ENCODE peak calls at places on chromosomes 16 and 17, in four cellular contexts. G is K562, O is HCT116, W is HepG2. P is an unnamed sample. For H3K4me1, the result is how much of the 10 kb centered on the place peaks cover.

GRCh38 chr16:67384778-67385510 is 8.4 kb downstream of the TPPP3 start:
- DNase-seq in G (no peak), O (no peak), W (no peak), P (no peak)

GRCh38 chr16:8949536-8950418 is 13.9 kb downstream of the USP7 start:
- DNase-seq in G (no peak), O (no peak), W (no peak), P (no peak)

GRCh38 chr17:62860962-62861873 is 53.1 kb upstream of the MARCHF10 start:
- DNase-seq in G (no peak), O (no peak), W (no peak), P (no peak)

GRCh38 chr17:33152793-33153192 is 140.3 kb downstream of the ASIC2 start:
- DNase-seq in G (no peak), O (no peak), W (no peak), P (no peak)

GRCh38 chr17:79918581-79919163 is 79.4 kb upstream of the CBX4 start:
- DNase-seq in G (no peak), O (no peak), W (no peak), P (no peak)

GRCh38 chr17:65156185-65156834 is 19.1 kb downstream of the RGS9 start:
- DNase-seq in G (no peak), O (no peak), W (no peak), P (no peak)

GRCh38 chr17:40548491-40548981 is 16.7 kb downstream of the CCR7 start:
- DNase-seq in G (no peak), O (no peak), W (no peak), P (no peak)

GRCh38 chr16:77148121-77148520 is 42.9 kb upstream of the MON1B start:
- DNase-seq in G (no peak), O (no peak), W (no peak), P (no peak)

GRCh38 chr16:72092832-72093447 is 480 bp downstream of the TXNL4B start:
- DNase-seq in G (peak), O (no peak), W (peak), P (no peak)

GRCh38 chr16:30585022-30585399 is 486 bp downstream of the ZNF785 start:
- DNase-seq in G (peak), O (no peak), W (no peak), P (no peak)

GRCh38 chr17:58329808-58330543 is 1.4 kb upstream of the TSPOAP1 start:
- DNase-seq in G (no peak), O (no peak), W (no peak), P (no peak)

GRCh38 chr17:62767997-62768396 is 40.1 kb downstream of the MARCHF10 start:
- DNase-seq in G (no peak), O (no peak), W (no peak), P (no peak)

GRCh38 chr17:28643979-28644781 is 778 bp downstream of the BLTP2 start:
- DNase-seq in G (peak), O (peak), W (peak), P (no peak)

GRCh38 chr16:401468-402348 is at the start of gene DECR2:
- DNase-seq in G (peak), O (no peak), W (peak), P (no peak)

GRCh38 chr17:6047966-6048365 is 22.2 kb upstream of the WSCD1 start:
- DNase-seq in G (no peak), O (no peak), W (no peak), P (no peak)

GRCh38 chr17:28466521-28467048 is 6.9 kb upstream of the SLC13A2 start:
- DNase-seq in G (peak), O (no peak), W (no peak), P (no peak)

GRCh38 chr16:6247150-6247549 is 1085.5 kb upstream of the RBFOX1 start:
- DNase-seq in G (no peak), O (no peak), W (no peak), P (no peak)

GRCh38 chr16:72846594-72846993 is 201.3 kb downstream of the ZFHX3 start:
- DNase-seq in G (no peak), O (no peak), W (no peak), P (no peak)

GRCh38 chr17:43216369-43216761 is 4.7 kb downstream of the TMEM106A start:
- DNase-seq in G (no peak), O (no peak), W (no peak), P (no peak)

GRCh38 chr17:43217614-43218087 is 6.0 kb downstream of the TMEM106A start:
- DNase-seq in G (no peak), O (no peak), W (no peak), P (no peak)

GRCh38 chr17:43219001-43219400 is 7.3 kb downstream of the TMEM106A start:
- DNase-seq in G (no peak), O (no peak), W (no peak), P (no peak)

GRCh38 chr17:43215341-43215740 is 3.7 kb downstream of the TMEM106A start:
- DNase-seq in G (no peak), O (no peak), W (no peak), P (no peak)

DNA sequence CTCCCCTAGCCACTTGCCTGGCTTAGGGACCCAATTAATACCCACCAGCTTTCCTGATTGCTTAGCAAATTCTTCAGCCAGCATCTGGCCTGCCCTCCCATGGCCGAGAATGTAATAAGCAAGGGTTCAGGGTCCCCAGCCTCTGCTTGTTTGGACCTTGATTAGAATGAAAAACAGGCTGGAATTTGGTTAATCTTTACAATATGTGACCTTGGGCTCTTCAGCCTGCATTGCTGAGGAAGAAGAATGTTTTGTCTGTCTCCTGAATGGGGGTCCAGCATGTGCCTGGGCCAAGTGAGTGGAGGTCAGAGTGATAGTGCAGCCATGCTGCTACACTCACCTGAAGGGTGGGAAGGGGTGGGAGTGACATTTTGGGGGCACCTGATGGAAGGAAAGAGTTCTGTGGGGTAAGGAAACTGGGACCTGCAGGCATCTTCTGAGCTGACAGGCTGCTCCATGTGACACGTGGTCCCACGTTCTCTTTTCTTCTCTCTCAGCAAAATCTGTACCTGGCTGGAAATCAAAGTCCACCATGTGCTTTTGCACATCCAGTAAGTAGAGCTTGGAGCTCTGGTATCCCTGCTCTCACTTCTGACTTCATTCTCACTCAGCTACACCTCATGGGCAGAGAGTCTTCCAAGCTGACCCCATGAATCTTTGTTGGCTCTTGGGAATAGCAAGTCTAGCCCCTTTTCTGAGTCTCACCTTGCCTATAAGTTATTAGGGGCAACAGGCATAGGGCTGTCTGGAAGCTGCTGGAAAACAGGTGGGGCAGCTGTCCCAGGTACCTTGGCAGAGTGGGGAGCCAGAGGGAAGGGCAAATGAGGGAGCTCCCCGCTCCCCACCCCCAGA is 5.3 kb downstream of the TMEM106A start:
- DNase-seq in G (no peak), O (no peak), W (peak), P (no peak)
- H3K4me1 ChIP-seq in G (under half), O (under half), W (half or more), P (under half)

GRCh38 chr17:72397223-72397667 is 276.4 kb downstream of the SOX9 start:
- DNase-seq in G (no peak), O (no peak), W (peak), P (no peak)
- TF ChIP-seq TCF7L2 in G (no peak), O (no peak), W (no peak), P (no peak)

GRCh38 chr16:54050281-54051210 is 236.0 kb downstream of the IRX3 start:
- DNase-seq in G (no peak), O (no peak), W (no peak), P (no peak)

GRCh38 chr16:54048994-54049929 is 237.3 kb downstream of the IRX3 start:
- DNase-seq in G (no peak), O (no peak), W (no peak), P (no peak)

GRCh38 chr16:54052271-54052670 is 234.3 kb downstream of the IRX3 start:
- DNase-seq in G (no peak), O (no peak), W (no peak), P (no peak)

GRCh38 chr16:54054237-54054780 is 232.3 kb downstream of the IRX3 start:
- DNase-seq in G (no peak), O (no peak), W (no peak), P (no peak)

DNA sequence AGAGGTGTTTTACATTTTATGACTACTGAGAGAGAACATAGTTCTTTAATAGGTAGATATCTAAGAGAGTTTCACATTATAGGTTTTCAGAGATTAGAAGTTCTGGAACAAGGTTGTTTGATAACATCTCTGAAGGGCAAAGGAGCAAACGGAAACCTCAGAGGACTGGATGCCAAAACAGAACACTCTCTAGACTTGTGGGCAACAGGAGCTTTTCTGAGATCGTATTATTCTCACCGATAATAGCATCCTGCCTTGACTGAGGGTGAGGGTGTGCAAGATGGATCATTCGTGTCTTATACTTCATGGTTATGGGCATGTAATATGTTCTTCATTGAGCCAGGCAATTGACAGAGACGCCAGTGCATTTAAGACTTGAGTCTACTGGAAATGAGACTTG is 234.8 kb downstream of the IRX3 start:
- DNase-seq in G (no peak), O (no peak), W (no peak), P (no peak)
- H3K4me1 ChIP-seq in G (under half), O (under half), W (under half), P (under half)

DNA sequence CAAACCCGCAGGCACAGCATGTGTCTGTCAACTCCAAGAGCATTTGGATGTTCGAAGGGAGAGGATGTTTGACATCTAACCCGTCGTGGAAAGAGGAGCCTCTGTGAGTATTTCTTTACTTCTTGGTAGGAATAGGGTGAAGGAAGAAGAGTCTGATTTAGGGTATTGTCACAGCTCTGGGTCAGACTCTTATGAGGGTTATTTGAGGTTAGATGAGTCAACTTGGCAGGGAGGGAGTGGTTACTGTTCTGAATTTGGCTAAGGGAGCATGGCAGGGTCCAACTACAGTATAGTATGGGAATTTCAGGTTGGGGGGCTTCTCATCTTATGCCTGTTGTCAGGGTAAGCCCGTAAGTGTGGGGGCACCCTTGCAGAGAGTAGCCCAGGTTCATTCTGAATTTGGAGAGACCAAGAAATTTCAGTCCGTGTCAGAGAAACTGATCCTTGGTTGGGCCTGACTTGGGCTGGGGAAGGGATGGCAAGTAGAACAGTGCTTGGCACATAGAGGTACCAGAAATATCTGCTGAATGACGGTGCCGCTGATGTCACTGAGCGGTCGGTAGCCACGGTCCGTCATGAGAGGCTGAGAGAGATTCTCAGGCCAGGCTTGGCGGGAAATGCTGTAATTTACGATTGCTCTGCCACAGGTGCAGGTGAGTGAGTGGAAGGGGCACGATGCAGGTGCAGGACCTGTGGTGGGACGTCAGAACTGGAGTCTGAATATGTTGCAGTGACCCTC is 43.2 kb downstream of the MYH3 start:
- DNase-seq in G (no peak), O (no peak), W (no peak), P (no peak)
- TF ChIP-seq TCF7L2 in G (no peak), O (no peak), W (no peak), P (no peak)

GRCh38 chr16:87382023-87382785 is 1.4 kb downstream of the FBXO31 start:
- DNase-seq in G (no peak), O (no peak), W (peak), P (no peak)
- H3K4me1 ChIP-seq in G (under half), O (under half), W (half or more), P (under half)

GRCh38 chr17:66275651-66276050 is 26.8 kb upstream of the PRKCA start:
- DNase-seq in G (no peak), O (peak), W (peak), P (peak)
- TF ChIP-seq TCF7L2 in G (no peak), O (no peak), W (no peak), P (no peak)

GRCh38 chr16:50172195-50172922 is 19.3 kb downstream of the TENT4B start:
- DNase-seq in G (no peak), O (no peak), W (no peak), P (no peak)
- H3K4me1 ChIP-seq in G (under half), O (under half), W (under half), P (under half)

DNA sequence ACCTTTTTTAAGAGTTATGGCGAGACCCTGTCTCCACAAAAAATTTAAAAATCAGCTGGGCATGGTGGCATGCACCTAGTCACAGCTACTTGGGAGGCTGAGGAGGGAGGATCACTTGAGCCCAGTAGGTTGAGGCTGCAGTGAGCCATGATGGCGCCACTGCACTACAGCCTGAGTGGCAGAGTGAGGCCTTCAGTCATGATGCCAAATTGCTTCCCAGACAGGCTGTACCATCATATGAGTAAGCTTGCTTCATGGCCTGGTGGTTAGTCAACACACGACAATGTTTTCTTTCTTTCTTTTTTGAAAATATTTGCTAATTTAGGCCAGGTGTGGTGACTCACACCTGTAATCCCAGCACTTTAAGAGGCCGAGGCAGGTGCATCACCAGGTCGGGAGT is 12.5 kb downstream of the NTAN1 start:
- DNase-seq in G (no peak), O (no peak), W (no peak), P (no peak)
- TF ChIP-seq TCF7L2 in G (no peak), O (no peak), W (no peak), P (no peak)

P was measured in Panc1.